ENCODE peak calls at places on chromosomes 12 and 14, in eight cellular contexts. One of them, this sample, is unnamed.

GRCh38 chr12:127809236-127809635 is 457.7 kb upstream of the TMEM132C start:
- DNase-seq in GM12878: no peak
- DNase-seq in endothelial cell of umbilical vein: no peak
- DNase-seq in right cardiac atrium: no peak
- DNase-seq in HepG2: no peak
- DNase-seq in transverse colon: no peak
- DNase-seq in heart left ventricle: no peak
- DNase-seq in thoracic aorta: no peak
- DNase-seq in this sample: peak; percentile 68

GRCh38 chr14:100015251-100015655 is 50.0 kb upstream of the EVL start:
- DNase-seq in GM12878: peak; percentile 54
- DNase-seq in endothelial cell of umbilical vein: peak; percentile 52
- DNase-seq in right cardiac atrium: no peak
- DNase-seq in HepG2: no peak
- DNase-seq in transverse colon: no peak
- DNase-seq in heart left ventricle: no peak
- DNase-seq in thoracic aorta: no peak
- DNase-seq in this sample: no peak

GRCh38 chr14:105485720-105486332 is 860 bp upstream of the CRIP1 start:
- DNase-seq in GM12878: no peak
- DNase-seq in endothelial cell of umbilical vein: peak; percentile 33
- DNase-seq in right cardiac atrium: peak; percentile 76
- DNase-seq in HepG2: peak; percentile 74
- DNase-seq in transverse colon: no peak
- DNase-seq in heart left ventricle: no peak
- DNase-seq in thoracic aorta: no peak
- DNase-seq in this sample: no peak

GRCh38 chr12:113088971-113089756 is 32.6 kb downstream of the DTX1 start:
- DNase-seq in GM12878: peak; percentile 64
- DNase-seq in endothelial cell of umbilical vein: no peak
- DNase-seq in right cardiac atrium: no peak
- DNase-seq in HepG2: no peak
- DNase-seq in transverse colon: peak; percentile 28
- DNase-seq in heart left ventricle: no peak
- DNase-seq in thoracic aorta: no peak
- DNase-seq in this sample: no peak

GRCh38 chr12:121626853-121627623 is 708 bp downstream of the ORAI1 start:
- DNase-seq in GM12878: no peak
- DNase-seq in endothelial cell of umbilical vein: peak; percentile 80
- DNase-seq in right cardiac atrium: peak; percentile 82
- DNase-seq in HepG2: peak; percentile 44
- DNase-seq in transverse colon: peak; percentile 63
- DNase-seq in heart left ventricle: peak; percentile 62
- DNase-seq in thoracic aorta: peak; percentile 23
- DNase-seq in this sample: peak; percentile 24

GRCh38 chr12:49413796-49414195 is 46.5 kb downstream of the SPATS2 start:
- DNase-seq in GM12878: no peak
- DNase-seq in endothelial cell of umbilical vein: no peak
- DNase-seq in right cardiac atrium: no peak
- DNase-seq in HepG2: no peak
- DNase-seq in transverse colon: no peak
- DNase-seq in heart left ventricle: no peak
- DNase-seq in thoracic aorta: no peak
- DNase-seq in this sample: no peak

GRCh38 chr12:123748661-123749060 is 13.4 kb upstream of the DNAH10 start:
- DNase-seq in GM12878: no peak
- DNase-seq in endothelial cell of umbilical vein: no peak
- DNase-seq in right cardiac atrium: no peak
- DNase-seq in HepG2: no peak
- DNase-seq in transverse colon: no peak
- DNase-seq in heart left ventricle: no peak
- DNase-seq in thoracic aorta: no peak
- DNase-seq in this sample: no peak

GRCh38 chr14:94126419-94126677 is 3.1 kb downstream of the IFI27L2 start:
- DNase-seq in GM12878: no peak
- DNase-seq in endothelial cell of umbilical vein: no peak
- DNase-seq in right cardiac atrium: no peak
- DNase-seq in HepG2: no peak
- DNase-seq in transverse colon: no peak
- DNase-seq in heart left ventricle: no peak
- DNase-seq in thoracic aorta: no peak
- DNase-seq in this sample: no peak

GRCh38 chr14:104219731-104220224 is 81.4 kb downstream of the KIF26A start:
- DNase-seq in GM12878: no peak
- DNase-seq in endothelial cell of umbilical vein: no peak
- DNase-seq in right cardiac atrium: peak; percentile 27
- DNase-seq in HepG2: no peak
- DNase-seq in transverse colon: peak; percentile 6
- DNase-seq in heart left ventricle: no peak
- DNase-seq in thoracic aorta: no peak
- DNase-seq in this sample: no peak
- H3K9me3 ChIP-seq in GM12878: no peaks in the 10 kb centered on the region
- H3K9me3 ChIP-seq in endothelial cell of umbilical vein: no peaks in the 10 kb centered on the region
- H3K9me3 ChIP-seq in right cardiac atrium: no peaks in the 10 kb centered on the region
- H3K9me3 ChIP-seq in HepG2: no peaks in the 10 kb centered on the region
- H3K9me3 ChIP-seq in transverse colon: no peaks in the 10 kb centered on the region
- H3K9me3 ChIP-seq in heart left ventricle: no peaks in the 10 kb centered on the region
- H3K9me3 ChIP-seq in thoracic aorta: no peaks in the 10 kb centered on the region
- H3K9me3 ChIP-seq in this sample: no peaks in the 10 kb centered on the region

GRCh38 chr14:57820581-57820980 is 45.3 kb downstream of the SLC35F4 start:
- DNase-seq in GM12878: no peak
- DNase-seq in endothelial cell of umbilical vein: no peak
- DNase-seq in right cardiac atrium: no peak
- DNase-seq in HepG2: no peak
- DNase-seq in transverse colon: no peak
- DNase-seq in heart left ventricle: no peak
- DNase-seq in thoracic aorta: no peak
- DNase-seq in this sample: no peak
- H3K9me3 ChIP-seq in GM12878: no peaks in the 10 kb centered on the region
- H3K9me3 ChIP-seq in endothelial cell of umbilical vein: no peaks in the 10 kb centered on the region
- H3K9me3 ChIP-seq in right cardiac atrium: no peaks in the 10 kb centered on the region
- H3K9me3 ChIP-seq in HepG2: no peaks in the 10 kb centered on the region
- H3K9me3 ChIP-seq in transverse colon: no peaks in the 10 kb centered on the region
- H3K9me3 ChIP-seq in heart left ventricle: peaks cover under 1% of the 10 kb centered on the region
- H3K9me3 ChIP-seq in thoracic aorta: no peaks in the 10 kb centered on the region
- H3K9me3 ChIP-seq in this sample: no peaks in the 10 kb centered on the region

GRCh38 chr12:34389378-34390170 is 367.3 kb downstream of the ALG10 start:
- DNase-seq in GM12878: no peak
- DNase-seq in endothelial cell of umbilical vein: no peak
- DNase-seq in right cardiac atrium: peak; percentile 17
- DNase-seq in HepG2: no peak
- DNase-seq in transverse colon: no peak
- DNase-seq in heart left ventricle: no peak
- DNase-seq in thoracic aorta: no peak
- DNase-seq in this sample: no peak
- H3K9me3 ChIP-seq in GM12878: peaks cover 2% of the 10 kb centered on the region
- H3K9me3 ChIP-seq in endothelial cell of umbilical vein: peaks cover 2% of the 10 kb centered on the region
- H3K9me3 ChIP-seq in right cardiac atrium: no peaks in the 10 kb centered on the region
- H3K9me3 ChIP-seq in HepG2: no peaks in the 10 kb centered on the region
- H3K9me3 ChIP-seq in transverse colon: peaks cover 11% of the 10 kb centered on the region
- H3K9me3 ChIP-seq in heart left ventricle: peaks cover 15% of the 10 kb centered on the region
- H3K9me3 ChIP-seq in thoracic aorta: peaks cover 5% of the 10 kb centered on the region
- H3K9me3 ChIP-seq in this sample: peaks cover 12% of the 10 kb centered on the region

DNA sequence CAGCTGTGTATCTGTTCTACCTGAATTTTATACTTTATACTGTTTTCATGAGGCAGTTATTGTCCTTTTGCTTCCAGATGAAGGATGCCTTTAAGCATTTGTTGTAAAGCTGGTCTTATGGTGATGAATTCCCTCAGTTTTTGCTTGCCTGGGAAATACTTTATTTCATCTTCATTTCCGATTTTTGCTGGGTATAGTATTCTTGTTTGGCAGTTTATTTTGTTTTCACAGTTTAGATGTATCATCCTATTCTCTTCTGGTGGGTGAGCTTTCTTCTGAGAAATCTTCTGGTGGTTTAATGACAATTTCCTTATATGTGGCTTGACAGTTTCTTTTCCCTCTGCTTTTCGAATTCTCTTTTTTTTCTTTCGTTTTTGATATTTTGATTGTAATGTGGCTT is 188.1 kb downstream of the NUBPL start:
- DNase-seq in GM12878: no peak
- DNase-seq in endothelial cell of umbilical vein: no peak
- DNase-seq in right cardiac atrium: no peak
- DNase-seq in HepG2: no peak
- DNase-seq in transverse colon: no peak
- DNase-seq in heart left ventricle: no peak
- DNase-seq in thoracic aorta: no peak
- DNase-seq in this sample: no peak
- H3K9me3 ChIP-seq in GM12878: peaks cover 13% of the 10 kb centered on the region
- H3K9me3 ChIP-seq in endothelial cell of umbilical vein: no peaks in the 10 kb centered on the region
- H3K9me3 ChIP-seq in right cardiac atrium: no peaks in the 10 kb centered on the region
- H3K9me3 ChIP-seq in HepG2: peaks cover 31% of the 10 kb centered on the region
- H3K9me3 ChIP-seq in transverse colon: peaks cover 29% of the 10 kb centered on the region
- H3K9me3 ChIP-seq in heart left ventricle: peaks cover 58% of the 10 kb centered on the region
- H3K9me3 ChIP-seq in thoracic aorta: peaks cover 24% of the 10 kb centered on the region
- H3K9me3 ChIP-seq in this sample: peaks cover 47% of the 10 kb centered on the region

DNA sequence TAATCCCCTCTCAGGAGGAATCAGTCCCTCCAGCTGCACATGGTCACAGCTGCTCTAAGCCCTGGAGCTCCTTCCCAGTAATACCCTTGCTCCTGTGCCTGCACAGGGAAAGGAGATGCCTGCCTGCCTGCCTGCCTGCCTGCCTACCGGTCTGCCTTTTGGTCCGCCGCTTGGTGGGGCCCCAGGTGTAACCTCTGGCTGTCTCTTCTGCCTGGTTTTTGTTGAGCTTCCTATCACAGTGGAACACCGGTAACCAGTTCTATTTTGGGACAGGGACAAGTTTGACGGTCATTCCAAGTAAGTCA is 99.8 kb downstream of the DAD1 start:
- DNase-seq in GM12878: no peak
- DNase-seq in endothelial cell of umbilical vein: no peak
- DNase-seq in right cardiac atrium: peak; percentile 61
- DNase-seq in HepG2: no peak
- DNase-seq in transverse colon: peak; percentile 20
- DNase-seq in heart left ventricle: peak; percentile 66
- DNase-seq in thoracic aorta: no peak
- DNase-seq in this sample: no peak
- H3K9me3 ChIP-seq in GM12878: no peaks in the 10 kb centered on the region
- H3K9me3 ChIP-seq in endothelial cell of umbilical vein: no peaks in the 10 kb centered on the region
- H3K9me3 ChIP-seq in right cardiac atrium: no peaks in the 10 kb centered on the region
- H3K9me3 ChIP-seq in HepG2: no peaks in the 10 kb centered on the region
- H3K9me3 ChIP-seq in transverse colon: no peaks in the 10 kb centered on the region
- H3K9me3 ChIP-seq in heart left ventricle: no peaks in the 10 kb centered on the region
- H3K9me3 ChIP-seq in thoracic aorta: no peaks in the 10 kb centered on the region
- H3K9me3 ChIP-seq in this sample: no peaks in the 10 kb centered on the region

GRCh38 chr14:70442750-70443149 is 9.2 kb upstream of the ADAM21 start:
- DNase-seq in GM12878: no peak
- DNase-seq in endothelial cell of umbilical vein: no peak
- DNase-seq in right cardiac atrium: no peak
- DNase-seq in HepG2: no peak
- DNase-seq in transverse colon: no peak
- DNase-seq in heart left ventricle: no peak
- DNase-seq in thoracic aorta: no peak
- DNase-seq in this sample: no peak
- H3K9me3 ChIP-seq in GM12878: peaks cover 10% of the 10 kb centered on the region
- H3K9me3 ChIP-seq in endothelial cell of umbilical vein: no peaks in the 10 kb centered on the region
- H3K9me3 ChIP-seq in right cardiac atrium: no peaks in the 10 kb centered on the region
- H3K9me3 ChIP-seq in HepG2: peaks cover 37% of the 10 kb centered on the region
- H3K9me3 ChIP-seq in transverse colon: peaks cover 19% of the 10 kb centered on the region
- H3K9me3 ChIP-seq in heart left ventricle: peaks cover 31% of the 10 kb centered on the region
- H3K9me3 ChIP-seq in thoracic aorta: peaks cover 9% of the 10 kb centered on the region
- H3K9me3 ChIP-seq in this sample: no peaks in the 10 kb centered on the region

GRCh38 chr12:133165776-133166175 is 15.5 kb upstream of the ZNF268 start:
- DNase-seq in GM12878: no peak
- DNase-seq in endothelial cell of umbilical vein: no peak
- DNase-seq in right cardiac atrium: no peak
- DNase-seq in HepG2: no peak
- DNase-seq in transverse colon: no peak
- DNase-seq in heart left ventricle: no peak
- DNase-seq in thoracic aorta: no peak
- DNase-seq in this sample: no peak
- H3K9me3 ChIP-seq in GM12878: peaks cover 5% of the 10 kb centered on the region
- H3K9me3 ChIP-seq in endothelial cell of umbilical vein: no peaks in the 10 kb centered on the region
- H3K9me3 ChIP-seq in right cardiac atrium: peaks cover 2% of the 10 kb centered on the region
- H3K9me3 ChIP-seq in HepG2: peaks cover 85% of the 10 kb centered on the region
- H3K9me3 ChIP-seq in transverse colon: peaks cover 36% of the 10 kb centered on the region
- H3K9me3 ChIP-seq in heart left ventricle: peaks cover 93% of the 10 kb centered on the region
- H3K9me3 ChIP-seq in thoracic aorta: peaks cover 66% of the 10 kb centered on the region
- H3K9me3 ChIP-seq in this sample: peaks cover 51% of the 10 kb centered on the region

DNA sequence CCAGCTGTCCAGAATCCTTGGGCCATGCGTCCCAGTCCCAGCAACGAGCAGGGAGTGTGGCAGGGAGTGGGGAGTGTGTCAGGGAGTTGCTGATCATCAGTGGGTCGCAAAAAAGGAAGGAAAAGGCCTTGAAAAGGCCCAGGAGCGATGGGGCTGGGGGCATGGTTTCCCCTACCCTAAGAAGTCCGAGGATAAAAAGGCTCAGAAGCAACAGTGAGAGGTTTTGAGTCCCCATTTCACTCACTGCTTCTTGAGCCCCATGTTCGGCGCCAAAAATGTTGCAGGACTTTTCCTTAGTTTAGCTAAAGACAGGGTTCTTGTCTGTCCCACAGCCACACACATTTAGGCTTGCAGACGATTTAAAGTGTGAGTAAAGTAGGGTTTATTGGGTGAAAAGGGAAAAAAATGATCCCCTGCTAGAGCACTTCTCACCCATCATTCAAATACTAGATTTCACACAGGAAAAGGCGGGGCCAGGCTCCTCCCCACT is 189.5 kb downstream of the KCNC2 start:
- DNase-seq in GM12878: no peak
- DNase-seq in endothelial cell of umbilical vein: no peak
- DNase-seq in right cardiac atrium: no peak
- DNase-seq in HepG2: no peak
- DNase-seq in transverse colon: no peak
- DNase-seq in heart left ventricle: no peak
- DNase-seq in thoracic aorta: no peak
- DNase-seq in this sample: no peak
- H3K9me3 ChIP-seq in GM12878: peaks cover 2% of the 10 kb centered on the region
- H3K9me3 ChIP-seq in endothelial cell of umbilical vein: peaks cover 2% of the 10 kb centered on the region
- H3K9me3 ChIP-seq in right cardiac atrium: peaks cover 2% of the 10 kb centered on the region
- H3K9me3 ChIP-seq in HepG2: peaks cover 84% of the 10 kb centered on the region
- H3K9me3 ChIP-seq in transverse colon: peaks cover 31% of the 10 kb centered on the region
- H3K9me3 ChIP-seq in heart left ventricle: peaks cover 50% of the 10 kb centered on the region
- H3K9me3 ChIP-seq in thoracic aorta: peaks cover 24% of the 10 kb centered on the region
- H3K9me3 ChIP-seq in this sample: peaks cover 25% of the 10 kb centered on the region

GRCh38 chr14:104286086-104286485 is 147.7 kb downstream of the KIF26A start:
- DNase-seq in GM12878: no peak
- DNase-seq in endothelial cell of umbilical vein: no peak
- DNase-seq in right cardiac atrium: peak; percentile 25
- DNase-seq in HepG2: no peak
- DNase-seq in transverse colon: no peak
- DNase-seq in heart left ventricle: no peak
- DNase-seq in thoracic aorta: no peak
- DNase-seq in this sample: no peak

GRCh38 chr14:104284636-104285482 is 146.5 kb downstream of the KIF26A start:
- DNase-seq in GM12878: no peak
- DNase-seq in endothelial cell of umbilical vein: no peak
- DNase-seq in right cardiac atrium: peak; percentile 35
- DNase-seq in HepG2: no peak
- DNase-seq in transverse colon: peak; percentile 3
- DNase-seq in heart left ventricle: peak; percentile 7
- DNase-seq in thoracic aorta: no peak
- DNase-seq in this sample: no peak

GRCh38 chr14:104284107-104284592 is 145.8 kb downstream of the KIF26A start:
- DNase-seq in GM12878: no peak
- DNase-seq in endothelial cell of umbilical vein: no peak
- DNase-seq in right cardiac atrium: peak; percentile 38
- DNase-seq in HepG2: no peak
- DNase-seq in transverse colon: no peak
- DNase-seq in heart left ventricle: peak; percentile 14
- DNase-seq in thoracic aorta: no peak
- DNase-seq in this sample: no peak

GRCh38 chr14:104286496-104286895 is 148.1 kb downstream of the KIF26A start:
- DNase-seq in GM12878: no peak
- DNase-seq in endothelial cell of umbilical vein: no peak
- DNase-seq in right cardiac atrium: peak; percentile 37
- DNase-seq in HepG2: no peak
- DNase-seq in transverse colon: no peak
- DNase-seq in heart left ventricle: no peak
- DNase-seq in thoracic aorta: no peak
- DNase-seq in this sample: no peak

GRCh38 chr14:104285483-104285790 is 147.1 kb downstream of the KIF26A start:
- DNase-seq in GM12878: no peak
- DNase-seq in endothelial cell of umbilical vein: no peak
- DNase-seq in right cardiac atrium: peak; percentile 26
- DNase-seq in HepG2: no peak
- DNase-seq in transverse colon: no peak
- DNase-seq in heart left ventricle: peak; percentile 18
- DNase-seq in thoracic aorta: no peak
- DNase-seq in this sample: no peak
- H3K9me3 ChIP-seq in GM12878: no peaks in the 10 kb centered on the region
- H3K9me3 ChIP-seq in endothelial cell of umbilical vein: no peaks in the 10 kb centered on the region
- H3K9me3 ChIP-seq in right cardiac atrium: no peaks in the 10 kb centered on the region
- H3K9me3 ChIP-seq in HepG2: no peaks in the 10 kb centered on the region
- H3K9me3 ChIP-seq in transverse colon: no peaks in the 10 kb centered on the region
- H3K9me3 ChIP-seq in heart left ventricle: no peaks in the 10 kb centered on the region
- H3K9me3 ChIP-seq in thoracic aorta: no peaks in the 10 kb centered on the region
- H3K9me3 ChIP-seq in this sample: no peaks in the 10 kb centered on the region

This sample was measured in ascending aorta.